ENCODE peak calls at places on chromosome 16, in nine cellular contexts. I is T-cell; M is stimulated activated CD8-positive, alpha-beta memory T cell treated with anti-CD3 and anti-CD28 coated beads, Interleukin-15, amount 100 ng/mL, for 1 hour; O is EL; P is aorta; F is NCI-H748 treated with DMSO at 0.1 percent for 48 hours; G is endothelial cell; A is A549; H is HTR-8/SVneo. Z is an unnamed sample.

GRCh38 chr16:50316102-50316847 is 49.9 kb downstream of the ADCY7 start:
- DNase-seq in I (no peak), M (no peak), O (no peak), P (no peak), F (no peak), G (no peak), A (no peak), H (no peak), Z (no peak)

GRCh38 chr16:76654421-76654820 is 377.2 kb downstream of the CNTNAP4 start:
- DNase-seq in I (no peak), M (no peak), O (no peak), P (no peak), F (no peak), G (no peak), A (no peak), H (no peak), Z (no peak)

GRCh38 chr16:29753516-29753915 is 7.7 kb upstream of the C16orf54 start:
- DNase-seq in I (no peak), M (no peak), O (no peak), P (no peak), F (no peak), G (no peak), A (no peak), H (no peak), Z (no peak)

GRCh38 chr16:2784536-2785100 is 2.7 kb downstream of the PRSS33 start:
- DNase-seq in I (no peak), M (no peak), O (no peak), P (peak; percentile 40), F (no peak), G (no peak), A (no peak), H (no peak), Z (no peak)

GRCh38 chr16:86874141-86874540 is 295.8 kb downstream of the FOXL1 start:
- DNase-seq in I (no peak), M (no peak), O (peak; percentile 36), P (peak; percentile 39), F (no peak), G (peak; percentile 73), A (no peak), H (no peak), Z (peak; percentile 23)

GRCh38 chr16:12708266-12708665 is 95.4 kb downstream of the CPPED1 start:
- DNase-seq in I (no peak), M (no peak), O (no peak), P (no peak), F (no peak), G (no peak), A (no peak), H (no peak), Z (no peak)

GRCh38 chr16:23858496-23859062 is 22.8 kb downstream of the PRKCB start:
- DNase-seq in I (no peak), M (no peak), O (no peak), P (no peak), F (no peak), G (no peak), A (no peak), H (no peak), Z (no peak)

GRCh38 chr16:76614255-76614654 is 337.1 kb downstream of the CNTNAP4 start:
- DNase-seq in I (no peak), M (no peak), O (no peak), P (no peak), F (peak; percentile 22), G (no peak), A (no peak), H (no peak), Z (peak; percentile 14)

GRCh38 chr16:20538181-20538580 is 38.0 kb downstream of the ACSM2B start:
- DNase-seq in I (no peak), M (no peak), O (no peak), P (no peak), F (no peak), G (no peak), A (no peak), H (no peak), Z (no peak)

GRCh38 chr16:3458278-3458851 is 14.9 kb downstream of the NAA60 start:
- DNase-seq in I (no peak), M (no peak), O (peak; percentile 59), P (peak; percentile 62), F (no peak), G (peak; percentile 31), A (peak; percentile 22), H (peak; percentile 33), Z (no peak)

GRCh38 chr16:47358816-47359215 is 102.0 kb downstream of the ITFG1 start:
- DNase-seq in I (no peak), M (no peak), O (peak; percentile 58), P (no peak), F (no peak), G (no peak), A (peak; percentile 6), H (no peak), Z (no peak)

GRCh38 chr16:48574766-48575165 is 35.2 kb downstream of the N4BP1 start:
- DNase-seq in I (no peak), M (no peak), O (no peak), P (no peak), F (no peak), G (no peak), A (no peak), H (no peak), Z (no peak)

GRCh38 chr16:797120-797420 is 3.5 kb downstream of the GNG13 start:
- DNase-seq in I (no peak), M (no peak), O (no peak), P (no peak), F (no peak), G (no peak), A (peak; percentile 55), H (no peak), Z (no peak)

GRCh38 chr16:86044241-86044671 is 145.3 kb downstream of the IRF8 start:
- DNase-seq in I (no peak), M (no peak), O (peak; percentile 50), P (no peak), F (no peak), G (peak; percentile 84), A (peak; percentile 57), H (peak; percentile 74), Z (peak; percentile 76)

GRCh38 chr16:49755291-49755611 is 100.7 kb downstream of the ZNF423 start:
- DNase-seq in I (no peak), M (no peak), O (peak; percentile 43), P (no peak), F (no peak), G (peak; percentile 54), A (peak; percentile 35), H (no peak), Z (no peak)

GRCh38 chr16:17177242-17177967 is 293.4 kb downstream of the XYLT1 start:
- DNase-seq in I (no peak), M (no peak), O (peak; percentile 9), P (no peak), F (no peak), G (no peak), A (no peak), H (no peak), Z (no peak)

GRCh38 chr16:20383106-20384029 is 21.2 kb downstream of the PDILT start:
- DNase-seq in I (no peak), M (peak; percentile 12), O (peak; percentile 52), P (no peak), F (peak; percentile 43), G (peak; percentile 82), A (peak; percentile 74), H (peak; percentile 62), Z (peak; percentile 63)